ENCODE peak calls at places on chromosome 1, in eight cellular contexts. U is ELF-1; Z is NCI-H2081; T is LHCN-M2; P is CD8-positive, alpha-beta T cell; Y is NCI-H2107; L is tibial artery; M is aorta. J is an unnamed sample.

GRCh38 chr1:154608522-154609294 is 722 bp upstream of the ADAR start:
- DNase-seq in U (peak), Z (peak), T (peak), P (peak), Y (peak), L (peak), M (peak), J (peak)

GRCh38 chr1:220886470-220887201 is 7.4 kb downstream of the HLX start:
- DNase-seq in U (no peak), Z (no peak), T (no peak), P (no peak), Y (no peak), L (no peak), M (peak), J (no peak)

GRCh38 chr1:206646504-206646903 is 11.2 kb downstream of the DYRK3 start:
- DNase-seq in U (no peak), Z (no peak), T (no peak), P (no peak), Y (no peak), L (no peak), M (no peak), J (no peak)

GRCh38 chr1:42737257-42737656 is 2.8 kb downstream of the CLDN19 start:
- DNase-seq in U (no peak), Z (peak), T (no peak), P (no peak), Y (no peak), L (no peak), M (no peak), J (no peak)

GRCh38 chr1:154481058-154481457 is 21.0 kb upstream of the TDRD10 start:
- DNase-seq in U (peak), Z (peak), T (no peak), P (no peak), Y (no peak), L (no peak), M (no peak), J (no peak)

GRCh38 chr1:240608707-240609106 is 3.2 kb downstream of the GREM2 start:
- DNase-seq in U (peak), Z (peak), T (no peak), P (no peak), Y (no peak), L (no peak), M (no peak), J (no peak)

GRCh38 chr1:84869750-84870149 is 23.3 kb downstream of the LPAR3 start:
- DNase-seq in U (no peak), Z (no peak), T (peak), P (no peak), Y (no peak), L (no peak), M (no peak), J (no peak)

GRCh38 chr1:183267646-183268431 is 81.8 kb downstream of the LAMC2 start:
- DNase-seq in U (no peak), Z (no peak), T (peak), P (no peak), Y (no peak), L (peak), M (no peak), J (no peak)

GRCh38 chr1:241423541-241424479 is 66.8 kb upstream of the RGS7 start:
- DNase-seq in U (peak), Z (peak), T (peak), P (no peak), Y (peak), L (no peak), M (peak), J (no peak)

GRCh38 chr1:94514095-94514727 is 27.3 kb downstream of the F3 start:
- DNase-seq in U (peak), Z (peak), T (peak), P (no peak), Y (no peak), L (no peak), M (no peak), J (no peak)

GRCh38 chr1:231971397-231972233 is 345.0 kb downstream of the DISC1 start:
- DNase-seq in U (no peak), Z (no peak), T (peak), P (no peak), Y (no peak), L (no peak), M (no peak), J (no peak)

GRCh38 chr1:5975133-5975880 is 16.9 kb downstream of the NPHP4 start:
- DNase-seq in U (peak), Z (peak), T (peak), P (peak), Y (no peak), L (no peak), M (peak), J (peak)